ENCODE peak calls at places on chromosomes 16 and 17, in seven cellular contexts. G is AG08396; H is left colon; L is cardiac septum; E is NCI-H1694 treated with DMSO at 0.1 percent for 48 hours; U is effector memory CD4-positive, alpha-beta T cell; X is CD8-positive, alpha-beta memory T cell. O is an unnamed sample.

GRCh38 chr16:69889295-69889964 is 61.7 kb upstream of the CLEC18A start:
- DNase-seq in G (no peak), H (no peak), L (no peak), E (no peak), U (no peak), X (no peak), O (no peak)

GRCh38 chr17:54404259-54404658 is 496.4 kb upstream of the TOM1L1 start:
- DNase-seq in G (no peak), H (no peak), L (no peak), E (no peak), U (no peak), X (no peak), O (no peak)

GRCh38 chr16:85199069-85199725 is 86.9 kb upstream of the CIBAR2 start:
- DNase-seq in G (no peak), H (no peak), L (no peak), E (no peak), U (no peak), X (no peak), O (no peak)

GRCh38 chr17:48352630-48353029 is 77.4 kb downstream of the SKAP1 start:
- DNase-seq in G (no peak), H (no peak), L (no peak), E (no peak), U (no peak), X (no peak), O (no peak)

GRCh38 chr17:76426853-76427252 is 26.1 kb downstream of the UBE2O start:
- DNase-seq in G (no peak), H (no peak), L (no peak), E (no peak), U (no peak), X (no peak), O (no peak)

GRCh38 chr17:1651559-1651844 is 1.8 kb upstream of the RILP start:
- DNase-seq in G (no peak), H (no peak), L (no peak), E (no peak), U (no peak), X (no peak), O (no peak)

GRCh38 chr16:26599786-26600107 is 467.0 kb upstream of the C16orf82 start:
- DNase-seq in G (no peak), H (no peak), L (no peak), E (no peak), U (no peak), X (no peak), O (no peak)

GRCh38 chr16:84347161-84347560 is 21.2 kb upstream of the ATP2C2 start:
- DNase-seq in G (no peak), H (no peak), L (no peak), E (no peak), U (no peak), X (no peak), O (no peak)

GRCh38 chr17:49899588-49899987 is 51.7 kb upstream of the TAC4 start:
- DNase-seq in G (no peak), H (no peak), L (no peak), E (no peak), U (no peak), X (no peak), O (no peak)

GRCh38 chr17:557371-557770 is 157.3 kb downstream of the VPS53 start:
- DNase-seq in G (no peak), H (no peak), L (no peak), E (no peak), U (no peak), X (no peak), O (no peak)

GRCh38 chr17:36107660-36108059 is 4.0 kb downstream of the CCL4 start:
- DNase-seq in G (no peak), H (no peak), L (no peak), E (no peak), U (no peak), X (no peak), O (no peak)

GRCh38 chr16:10598157-10598556 is 17.8 kb upstream of the EMP2 start:
- DNase-seq in G (no peak), H (peak), L (no peak), E (no peak), U (no peak), X (no peak), O (no peak)

GRCh38 chr17:64123114-64123513 is 6.8 kb downstream of the ERN1 start:
- DNase-seq in G (no peak), H (no peak), L (no peak), E (no peak), U (no peak), X (no peak), O (no peak)

GRCh38 chr16:12801511-12802042 is 2.1 kb downstream of the CPPED1 start:
- DNase-seq in G (peak), H (peak), L (no peak), E (peak), U (no peak), X (no peak), O (peak)

GRCh38 chr17:75679706-75680201 is 12.6 kb downstream of the SAP30BP start:
- DNase-seq in G (no peak), H (peak), L (no peak), E (no peak), U (no peak), X (no peak), O (no peak)

GRCh38 chr17:17934796-17935195 is 37.4 kb downstream of the TOM1L2 start:
- DNase-seq in G (no peak), H (no peak), L (no peak), E (no peak), U (no peak), X (no peak), O (no peak)